ENCODE peak calls at places on chromosomes 12 and 14, in nine cellular contexts. A, X, H, P, O, D, T, K and F are unnamed samples.

GRCh38 chr14:73599494-73599893 is 7.8 kb downstream of the ACOT4 start:
- DNase-seq in A (no peak), X (no peak), H (no peak), P (no peak), O (no peak), D (no peak), T (no peak), K (no peak), F (no peak)

GRCh38 chr14:28671425-28671824 is 95.2 kb upstream of the FOXG1 start:
- DNase-seq in A (no peak), X (no peak), H (no peak), P (no peak), O (peak; percentile 85), D (no peak), T (no peak), K (peak; percentile 52), F (no peak)

GRCh38 chr14:30243805-30244204 is 315.2 kb upstream of the G2E3 start:
- DNase-seq in A (no peak), X (no peak), H (no peak), P (no peak), O (peak; percentile 91), D (no peak), T (peak; percentile 34), K (peak; percentile 87), F (no peak)

GRCh38 chr14:104267895-104268294 is 129.5 kb downstream of the KIF26A start:
- DNase-seq in A (no peak), X (no peak), H (no peak), P (no peak), O (no peak), D (no peak), T (no peak), K (no peak), F (no peak)

GRCh38 chr14:21087294-21088091 is 11.0 kb downstream of the ZNF219 start:
- DNase-seq in A (peak; percentile 86), X (peak; percentile 51), H (no peak), P (no peak), O (peak; percentile 95), D (no peak), T (peak; percentile 78), K (peak; percentile 67), F (no peak)

GRCh38 chr12:88663001-88663400 is 82.7 kb upstream of the KITLG start:
- DNase-seq in A (no peak), X (no peak), H (no peak), P (no peak), O (no peak), D (no peak), T (no peak), K (no peak), F (no peak)

GRCh38 chr12:50132505-50133135 is 20.6 kb downstream of the COX14 start:
- DNase-seq in A (peak; percentile 68), X (no peak), H (no peak), P (peak; percentile 28), O (peak; percentile 76), D (no peak), T (no peak), K (peak; percentile 29), F (no peak)

GRCh38 chr12:54988402-54989054 is 4.0 kb upstream of the TESPA1 start:
- DNase-seq in A (no peak), X (no peak), H (peak; percentile 62), P (no peak), O (peak; percentile 56), D (peak; percentile 80), T (no peak), K (no peak), F (no peak)

GRCh38 chr14:101473795-101474562 is 87.3 kb upstream of the DIO3 start:
- DNase-seq in A (no peak), X (no peak), H (no peak), P (no peak), O (no peak), D (no peak), T (no peak), K (no peak), F (no peak)

GRCh38 chr14:101474563-101475467 is 86.5 kb upstream of the DIO3 start:
- DNase-seq in A (no peak), X (no peak), H (no peak), P (no peak), O (no peak), D (no peak), T (no peak), K (no peak), F (no peak)

GRCh38 chr14:101476931-101477553 is 84.3 kb upstream of the DIO3 start:
- DNase-seq in A (peak; percentile 31), X (no peak), H (no peak), P (peak; percentile 63), O (no peak), D (no peak), T (no peak), K (no peak), F (no peak)

GRCh38 chr14:101476258-101476930 is 84.9 kb upstream of the DIO3 start:
- DNase-seq in A (no peak), X (no peak), H (no peak), P (no peak), O (no peak), D (no peak), T (no peak), K (no peak), F (no peak)

DNA sequence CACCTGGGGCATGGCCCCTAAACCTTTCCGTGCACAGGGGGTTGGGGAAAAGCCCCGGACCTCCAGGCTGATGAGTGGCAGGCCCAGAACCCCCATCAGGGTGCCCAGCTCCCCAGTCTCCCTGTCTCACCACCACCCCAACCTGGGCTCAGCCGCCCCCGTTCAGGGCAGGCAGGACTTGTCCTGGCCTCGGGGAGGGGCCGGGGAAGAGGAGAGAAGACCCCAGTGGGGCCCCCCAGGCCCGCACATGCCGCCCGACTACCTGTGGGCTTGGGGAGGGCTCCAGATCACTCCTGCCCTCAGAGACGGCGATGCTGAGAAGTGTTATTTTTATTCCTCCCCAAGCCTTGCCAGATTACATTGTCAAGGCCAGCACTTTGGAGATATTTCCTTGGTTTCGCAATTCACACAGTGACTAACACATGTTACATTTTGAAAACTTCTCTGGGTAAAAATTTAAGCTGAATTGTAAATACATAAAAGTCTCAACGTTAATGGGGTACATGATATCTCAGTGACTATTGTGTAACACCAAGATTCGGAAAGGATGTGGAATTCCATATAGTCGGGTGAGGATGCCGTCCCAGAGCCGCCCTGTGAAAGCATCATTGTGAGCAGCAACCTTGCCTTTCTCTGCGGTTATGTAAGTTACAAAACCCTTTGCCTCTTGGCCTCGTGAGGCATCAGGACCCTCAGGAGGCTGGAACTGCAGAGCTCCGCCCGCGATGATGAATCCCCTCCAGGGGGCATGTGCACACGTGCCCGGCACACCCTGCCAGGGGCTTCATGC is 85.6 kb upstream of the DIO3 start:
- DNase-seq in A (no peak), X (no peak), H (no peak), P (no peak), O (peak; percentile 78), D (no peak), T (peak; percentile 68), K (peak; percentile 31), F (no peak)
- H3K4me3 ChIP-seq in A (no peak overlapping the region), X (no peak overlapping the region), H (peak overlapping the region; percentile 14), P (no peak overlapping the region), O (no peak overlapping the region), D (no peak overlapping the region), T (no peak overlapping the region), K (no peak overlapping the region), F (no peak overlapping the region)

GRCh38 chr12:97940105-97940504 is 477.5 kb downstream of the RMST start:
- DNase-seq in A (no peak), X (no peak), H (no peak), P (no peak), O (no peak), D (no peak), T (no peak), K (no peak), F (no peak)

GRCh38 chr12:97939141-97939540 is 476.5 kb downstream of the RMST start:
- DNase-seq in A (no peak), X (no peak), H (no peak), P (no peak), O (no peak), D (no peak), T (no peak), K (peak; percentile 90), F (no peak)

GRCh38 chr12:97943359-97943758 is 480.8 kb downstream of the RMST start:
- DNase-seq in A (no peak), X (no peak), H (no peak), P (no peak), O (peak; percentile 53), D (no peak), T (no peak), K (peak; percentile 27), F (no peak)

GRCh38 chr12:97940629-97941028 is 478.0 kb downstream of the RMST start:
- DNase-seq in A (peak; percentile 20), X (no peak), H (no peak), P (no peak), O (no peak), D (no peak), T (no peak), K (peak; percentile 24), F (no peak)

GRCh38 chr12:97941686-97942354 is 479.2 kb downstream of the RMST start:
- DNase-seq in A (no peak), X (no peak), H (no peak), P (no peak), O (peak; percentile 54), D (no peak), T (no peak), K (peak; percentile 27), F (no peak)
- TF ChIP-seq CTCF in A (no peak), X (no peak), H (no peak), P (no peak), O (no peak), D (no peak), T (no peak), K (no peak), F (no peak)

GRCh38 chr12:1972856-1973317 is 31.4 kb downstream of the DCP1B start:
- DNase-seq in A (no peak), X (no peak), H (peak; percentile 46), P (peak; percentile 87), O (peak; percentile 53), D (peak; percentile 54), T (no peak), K (no peak), F (no peak)

GRCh38 chr12:1974812-1975211 is 29.4 kb downstream of the DCP1B start:
- DNase-seq in A (no peak), X (no peak), H (no peak), P (no peak), O (no peak), D (no peak), T (no peak), K (no peak), F (no peak)

GRCh38 chr12:1977109-1977508 is 27.1 kb downstream of the DCP1B start:
- DNase-seq in A (no peak), X (no peak), H (no peak), P (no peak), O (no peak), D (no peak), T (no peak), K (no peak), F (no peak)

GRCh38 chr12:1970331-1970900 is 33.8 kb downstream of the DCP1B start:
- DNase-seq in A (no peak), X (no peak), H (no peak), P (peak; percentile 61), O (no peak), D (peak; percentile 32), T (no peak), K (no peak), F (no peak)

DNA sequence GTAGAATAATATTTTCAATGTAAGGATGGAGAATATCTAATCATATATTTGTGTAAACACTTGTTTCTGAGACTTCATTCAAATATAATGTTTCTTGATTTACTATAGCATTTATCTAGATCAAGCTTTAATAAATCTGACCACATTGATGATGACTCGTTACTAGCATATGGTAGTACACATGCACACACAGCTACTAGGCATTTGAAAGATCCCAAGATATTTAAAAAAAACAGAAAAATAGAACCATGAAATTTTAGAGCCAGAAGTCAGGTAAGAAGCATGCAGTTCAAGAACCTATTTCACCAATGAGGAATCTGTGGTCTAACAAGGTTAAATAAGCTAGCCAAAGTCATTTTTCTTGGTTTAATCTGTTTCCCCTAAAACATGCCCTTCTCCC is 32.0 kb downstream of the DCP1B start:
- DNase-seq in A (no peak), X (no peak), H (no peak), P (no peak), O (peak; percentile 72), D (no peak), T (peak; percentile 29), K (peak; percentile 29), F (no peak)
- H3K4me3 ChIP-seq in A (no peak overlapping the region), X (no peak overlapping the region), H (peak overlapping the region; percentile 11), P (peak overlapping the region; percentile 31), O (no peak overlapping the region), D (peak overlapping the region; percentile 45), T (no peak overlapping the region), K (no peak overlapping the region), F (no peak overlapping the region)

GRCh38 chr14:94028450-94028826 is 2.3 kb downstream of the OTUB2 start:
- DNase-seq in A (peak; percentile 33), X (no peak), H (no peak), P (no peak), O (no peak), D (no peak), T (no peak), K (peak; percentile 82), F (no peak)
- TF ChIP-seq CTCF in A (no peak), X (no peak), H (no peak), P (no peak), O (no peak), D (no peak), T (no peak), K (no peak), F (no peak)